ENCODE peak calls at places on chromosomes 12 and 14, in ten cellular contexts. K is hepatocyte, I is dorsolateral prefrontal cortex, N is pancreas, T is Caco-2, Y is left ventricle myocardium inferior, E is HCT116, Q is neuronal stem cell, D is spleen, R is Karpas-422. F is an unnamed sample. For H3K27me3, the result is how much of the 10 kb centered on the place peaks cover.

GRCh38 chr12:20415641-20416040 is 47.3 kb downstream of the PDE3A start:
- DNase-seq in K (no peak), I (no peak), N (no peak), T (no peak), Y (peak), E (no peak), Q (no peak), D (no peak), R (no peak), F (no peak)

GRCh38 chr12:108575199-108575912 is 13.0 kb downstream of the ISCU start:
- DNase-seq in K (no peak), I (no peak), N (no peak), T (no peak), Y (no peak), E (no peak), Q (no peak), D (no peak), R (no peak), F (no peak)

GRCh38 chr12:118120579-118121363 is 15.2 kb upstream of the PEBP1 start:
- DNase-seq in K (peak), I (peak), N (peak), T (peak), Y (peak), E (no peak), Q (peak), D (peak), R (peak), F (peak)

GRCh38 chr12:45435945-45436710 is 220.2 kb downstream of the ANO6 start:
- DNase-seq in K (no peak), I (no peak), N (no peak), T (no peak), Y (no peak), E (no peak), Q (no peak), D (no peak), R (no peak), F (no peak)

GRCh38 chr14:70771781-70772212 is 37.5 kb downstream of the MAP3K9 start:
- DNase-seq in K (no peak), I (no peak), N (no peak), T (no peak), Y (no peak), E (no peak), Q (no peak), D (no peak), R (no peak), F (peak)

GRCh38 chr12:41460906-41461305 is 272.8 kb downstream of the PDZRN4 start:
- DNase-seq in K (no peak), I (no peak), N (no peak), T (no peak), Y (no peak), E (no peak), Q (no peak), D (no peak), R (no peak), F (no peak)

GRCh38 chr12:39920222-39920621 is 185.7 kb downstream of the SLC2A13 start:
- DNase-seq in K (no peak), I (no peak), N (no peak), T (no peak), Y (no peak), E (no peak), Q (no peak), D (no peak), R (no peak), F (no peak)

GRCh38 chr12:123364532-123365140 is at the start of gene SBNO1:
- DNase-seq in K (peak), I (peak), N (peak), T (peak), Y (peak), E (peak), Q (peak), D (peak), R (peak), F (peak)

DNA sequence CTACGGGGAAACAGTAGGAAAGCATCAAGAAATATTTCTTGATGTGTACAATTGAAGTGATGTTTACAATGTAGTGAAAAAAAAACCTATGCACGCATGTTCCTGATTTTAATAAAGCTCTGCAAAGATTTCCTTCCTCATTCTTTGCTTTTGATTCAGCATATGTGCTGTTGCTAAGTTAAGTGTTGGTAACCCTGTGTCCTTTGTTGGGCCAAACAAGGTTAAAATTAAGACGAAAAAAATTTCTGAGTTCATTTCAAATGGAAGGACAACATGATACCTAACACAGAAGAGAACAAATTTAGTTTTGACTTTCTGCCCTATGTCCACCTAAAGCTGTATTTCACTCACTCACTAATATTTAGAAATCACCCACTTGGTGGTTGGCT is 62.8 kb downstream of the PPP2R5C start:
- DNase-seq in K (no peak), I (no peak), N (no peak), T (no peak), Y (no peak), E (no peak), Q (no peak), D (no peak), R (peak), F (no peak)
- H3K4me3 ChIP-seq in K (no peak), I (no peak), N (no peak), T (no peak), Y (peak), E (no peak), Q (no peak), D (peak), R (peak), F (no peak)

DNA sequence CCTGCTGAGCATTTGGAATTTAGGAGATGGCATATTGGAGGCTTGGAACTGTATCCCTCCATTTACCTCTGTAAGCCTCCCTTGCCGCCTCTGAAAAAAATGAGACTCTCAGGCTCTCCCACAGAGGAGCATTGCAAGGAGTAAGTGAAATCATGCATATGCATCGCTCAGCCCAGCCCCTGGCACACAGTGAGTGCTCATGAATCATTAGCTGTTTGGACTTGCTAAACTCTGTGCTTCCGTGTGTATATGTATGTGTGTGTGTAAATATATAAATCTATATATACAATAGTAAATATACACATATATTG is 17.1 kb upstream of the TBX3 start:
- DNase-seq in K (no peak), I (no peak), N (no peak), T (no peak), Y (no peak), E (no peak), Q (no peak), D (no peak), R (no peak), F (no peak)
- H3K27me3 ChIP-seq in K (under half), I (half or more), N (under half), T (under half), Y (half or more), E (under half), Q (half or more), D (under half), R (under half), F (half or more)

GRCh38 chr12:7060353-7060954 is at the start of gene C1S:
- DNase-seq in K (peak), I (no peak), N (peak), T (peak), Y (peak), E (no peak), Q (no peak), D (no peak), R (no peak), F (peak)

GRCh38 chr12:7058850-7059249 is 1.7 kb upstream of the C1S start:
- DNase-seq in K (no peak), I (no peak), N (no peak), T (no peak), Y (no peak), E (no peak), Q (no peak), D (no peak), R (no peak), F (no peak)

GRCh38 chr12:7061138-7061537 is 620 bp downstream of the C1S start:
- DNase-seq in K (no peak), I (no peak), N (no peak), T (no peak), Y (no peak), E (no peak), Q (no peak), D (no peak), R (no peak), F (peak)

GRCh38 chr12:7059780-7060179 is 738 bp upstream of the C1S start:
- DNase-seq in K (no peak), I (no peak), N (no peak), T (no peak), Y (no peak), E (no peak), Q (no peak), D (no peak), R (no peak), F (no peak)

DNA sequence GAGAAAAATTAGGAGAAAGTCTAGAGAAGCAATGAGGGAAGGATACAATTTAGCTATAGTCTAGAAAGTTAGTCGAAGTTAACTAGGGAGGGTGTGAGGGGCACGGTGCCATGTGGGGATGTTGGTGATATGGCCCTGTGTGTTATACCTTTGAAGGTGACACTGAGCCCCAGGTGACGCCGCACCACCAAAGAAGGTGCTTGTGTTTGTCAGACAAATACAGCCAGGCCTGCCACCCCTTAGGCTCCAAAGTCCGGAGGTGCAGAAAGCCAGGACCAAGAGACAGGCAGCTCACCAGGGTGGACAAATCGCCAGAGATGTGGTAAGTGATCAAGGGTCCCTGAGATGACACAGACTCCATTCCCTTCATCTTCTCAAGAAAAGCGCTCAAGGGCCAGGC is 1.1 kb downstream of the C1S start:
- DNase-seq in K (no peak), I (no peak), N (no peak), T (no peak), Y (no peak), E (no peak), Q (no peak), D (no peak), R (no peak), F (no peak)
- H3K4me3 ChIP-seq in K (no peak), I (no peak), N (peak), T (no peak), Y (peak), E (no peak), Q (no peak), D (peak), R (no peak), F (no peak)

GRCh38 chr12:65139389-65139788 is 18.3 kb upstream of the WIF1 start:
- DNase-seq in K (no peak), I (no peak), N (no peak), T (no peak), Y (no peak), E (no peak), Q (no peak), D (no peak), R (no peak), F (no peak)
- H3K27me3 ChIP-seq in K (under half), I (under half), N (under half), T (under half), Y (under half), E (under half), Q (under half), D (under half), R (under half), F (under half)

GRCh38 chr12:110996415-110996814 is 76.0 kb upstream of the MYL2 start:
- DNase-seq in K (no peak), I (no peak), N (no peak), T (no peak), Y (no peak), E (no peak), Q (no peak), D (no peak), R (no peak), F (no peak)
- H3K4me3 ChIP-seq in K (no peak), I (no peak), N (no peak), T (no peak), Y (no peak), E (no peak), Q (no peak), D (no peak), R (no peak), F (no peak)

GRCh38 chr14:30993071-30993470 is 32.4 kb upstream of the AP4S1 start:
- DNase-seq in K (no peak), I (no peak), N (no peak), T (no peak), Y (no peak), E (no peak), Q (no peak), D (no peak), R (no peak), F (no peak)
- H3K27me3 ChIP-seq in K (under half), I (under half), N (under half), T (under half), Y (under half), E (under half), Q (under half), D (under half), R (under half), F (under half)